ENCODE peak calls at places on chromosomes 12 and 14, in four cellular contexts. J, H, F and R are unnamed samples.

GRCh38 chr12:51382173-51382572 is 9.0 kb downstream of the GALNT6 start:
- DNase-seq in J (no peak), H (no peak), F (no peak), R (no peak)

GRCh38 chr12:120939954-120940353 is 35.8 kb upstream of the SPPL3 start:
- DNase-seq in J (no peak), H (no peak), F (no peak), R (no peak)

GRCh38 chr12:47410383-47410782 is 295.4 kb downstream of the RPAP3 start:
- DNase-seq in J (no peak), H (no peak), F (no peak), R (no peak)

GRCh38 chr14:99677231-99677891 is 6.7 kb upstream of the CYP46A1 start:
- DNase-seq in J (peak; percentile 66), H (peak; percentile 98), F (peak; percentile 68), R (no peak)

GRCh38 chr14:51454351-51454750 is 197.4 kb upstream of the FRMD6 start:
- DNase-seq in J (no peak), H (no peak), F (no peak), R (peak; percentile 73)

GRCh38 chr12:62801796-62802195 is 133.2 kb downstream of the PPM1H start:
- DNase-seq in J (no peak), H (no peak), F (no peak), R (no peak)

GRCh38 chr12:111598637-111599458 is at the start of gene ATXN2:
- DNase-seq in J (no peak), H (peak; percentile 41), F (peak; percentile 83), R (peak; percentile 60)

GRCh38 chr14:68297871-68298468 is 478.4 kb downstream of the RAD51B start:
- DNase-seq in J (peak; percentile 37), H (no peak), F (no peak), R (peak; percentile 61)

GRCh38 chr14:99754141-99755067 is 38.8 kb upstream of the EML1 start:
- DNase-seq in J (peak; percentile 62), H (no peak), F (peak; percentile 73), R (peak; percentile 90)

GRCh38 chr14:80381964-80382363 is 170.7 kb upstream of the DIO2 start:
- DNase-seq in J (no peak), H (no peak), F (no peak), R (no peak)

GRCh38 chr14:56172571-56172971 is 54.4 kb downstream of the PELI2 start:
- DNase-seq in J (peak; percentile 88), H (peak; percentile 16), F (no peak), R (peak; percentile 75)

GRCh38 chr14:40911161-40911560 is 695.5 kb upstream of the LRFN5 start:
- DNase-seq in J (no peak), H (no peak), F (no peak), R (no peak)

GRCh38 chr14:21997300-21997699 is 323.7 kb upstream of the OR4E1 start:
- DNase-seq in J (peak; percentile 1), H (no peak), F (no peak), R (peak; percentile 6)

GRCh38 chr14:95464524-95464923 is 51.9 kb downstream of the SYNE3 start:
- DNase-seq in J (no peak), H (no peak), F (no peak), R (no peak)